ENCODE peak calls at places on chromosomes 13 and 19, in seven cellular contexts. U is thyroid gland, B is HFF-Myc, O is A549, V is AG09309, W is dorsolateral prefrontal cortex, Q is Caco-2. C is an unnamed sample.
A peak's percentile ranks its signal among the peaks of the same experiment; 100 is the strongest.

GRCh38 chr19:46015961-46016425 is 6.9 kb downstream of the PGLYRP1 start:
- DNase-seq in W (no peak), V (no peak), U (peak; percentile 13), Q (peak; percentile 41), B (no peak), O (no peak), C (no peak)

GRCh38 chr19:29947871-29948270 is 5.8 kb downstream of the URI1 start:
- DNase-seq in Q (no peak), V (no peak), U (no peak), W (no peak), B (no peak), O (no peak), C (no peak)

GRCh38 chr13:46122304-46122703 is 17.5 kb upstream of the CPB2 start:
- DNase-seq in V (no peak), W (no peak), B (no peak), U (no peak), O (no peak), Q (no peak), C (no peak)

GRCh38 chr13:79646880-79647279 is 165.9 kb downstream of the NDFIP2 start:
- DNase-seq in V (no peak), O (no peak), B (no peak), U (no peak), W (no peak), Q (no peak), C (no peak)

GRCh38 chr13:32940601-32941000 is 75.6 kb upstream of the KL start:
- DNase-seq in U (no peak), O (no peak), Q (no peak), W (no peak), B (no peak), V (no peak), C (peak; percentile 6)

GRCh38 chr19:41928754-41929535 is 696 bp upstream of the ERFL start:
- DNase-seq in O (no peak), Q (no peak), V (no peak), B (no peak), U (no peak), W (no peak), C (no peak)

GRCh38 chr13:80245162-80245733 is 95.7 kb downstream of the SPRY2 start:
- DNase-seq in U (no peak), Q (no peak), W (no peak), B (no peak), V (no peak), O (no peak), C (no peak)

GRCh38 chr19:6216996-6217751 is 62.6 kb downstream of the MLLT1 start:
- DNase-seq in W (no peak), O (no peak), Q (peak; percentile 25), V (no peak), B (no peak), U (peak; percentile 95), C (no peak)

GRCh38 chr19:30447276-30447870 is 75.2 kb downstream of the ZNF536 start:
- DNase-seq in W (no peak), O (no peak), V (no peak), U (peak; percentile 34), Q (no peak), B (no peak), C (no peak)

GRCh38 chr19:38736036-38736412 is 8.2 kb downstream of the CAPN12 start:
- DNase-seq in O (peak; percentile 80), Q (peak; percentile 71), B (no peak), W (no peak), V (no peak), U (peak; percentile 72), C (no peak)

GRCh38 chr19:13841339-13842293 is 35.3 kb upstream of the NANOS3 start:
- DNase-seq in W (no peak), U (peak; percentile 48), O (no peak), V (no peak), B (no peak), Q (no peak), C (no peak)

GRCh38 chr19:18453269-18454024 is 15.5 kb upstream of the ISYNA1 start:
- DNase-seq in O (no peak), W (no peak), Q (no peak), V (no peak), U (no peak), B (no peak), C (no peak)

GRCh38 chr13:30877335-30877734 is 28.7 kb upstream of the MEDAG start:
- DNase-seq in U (no peak), O (no peak), W (no peak), B (no peak), V (no peak), Q (no peak), C (no peak)

GRCh38 chr19:35816846-35817245 is 4.2 kb upstream of the PRODH2 start:
- DNase-seq in Q (no peak), U (no peak), B (no peak), W (no peak), O (no peak), V (no peak), C (no peak)

GRCh38 chr13:73934771-73935170 is 199.4 kb downstream of the KLF12 start:
- DNase-seq in W (no peak), B (no peak), O (no peak), Q (no peak), V (no peak), U (no peak), C (no peak)

GRCh38 chr19:55697069-55697440 is 22.0 kb downstream of the EPN1 start:
- DNase-seq in W (no peak), V (no peak), Q (no peak), B (no peak), U (no peak), O (no peak), C (no peak)

GRCh38 chr13:111204438-111205177 is 89.5 kb downstream of the ARHGEF7 start:
- DNase-seq in O (no peak), U (peak; percentile 52), B (no peak), W (no peak), V (peak; percentile 56), Q (peak; percentile 47), C (peak; percentile 55)
- H3K4me3 ChIP-seq in O (no peak overlapping the region), U (no peak overlapping the region), B (peak overlapping the region; percentile 56), W (peak overlapping the region; percentile 25), V (no peak overlapping the region), Q (no peak overlapping the region), C (peak overlapping the region; percentile 48)

DNA sequence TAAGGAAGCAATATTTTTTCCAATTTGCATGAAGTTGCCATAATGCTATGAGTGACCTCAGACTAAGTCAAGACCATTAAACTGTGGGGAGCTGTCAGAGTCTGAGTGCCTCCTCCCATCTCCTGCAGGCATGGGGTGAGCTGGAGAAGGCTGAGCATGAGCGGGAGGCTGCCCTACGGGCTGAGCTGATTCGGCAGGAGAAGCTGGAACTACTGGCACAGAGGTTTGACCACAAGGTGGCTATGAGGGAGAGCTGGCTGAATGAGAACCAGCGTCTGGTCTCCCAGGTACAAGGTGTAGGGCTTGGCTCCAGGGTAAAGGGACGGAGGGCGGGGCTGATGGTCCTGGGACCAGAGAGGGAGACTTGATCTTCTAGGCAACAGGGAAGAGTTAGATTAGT is 35.8 kb downstream of the SPTBN4 start:
- DNase-seq in V (no peak), U (peak; percentile 15), W (no peak), B (no peak), O (peak; percentile 58), Q (peak; percentile 63), C (no peak)
- TF ChIP-seq CTCF in V (peak; percentile 18), U (no peak), W (no peak), B (no peak), O (peak; percentile 31), Q (peak; percentile 46), C (no peak)

GRCh38 chr19:595326-596262 is 5.9 kb downstream of the HCN2 start:
- DNase-seq in Q (no peak), B (no peak), V (no peak), O (no peak), W (no peak), U (no peak), C (no peak)
- H3K4me3 ChIP-seq in Q (no peak overlapping the region), B (no peak overlapping the region), V (no peak overlapping the region), O (no peak overlapping the region), W (no peak overlapping the region), U (no peak overlapping the region), C (no peak overlapping the region)

DNA sequence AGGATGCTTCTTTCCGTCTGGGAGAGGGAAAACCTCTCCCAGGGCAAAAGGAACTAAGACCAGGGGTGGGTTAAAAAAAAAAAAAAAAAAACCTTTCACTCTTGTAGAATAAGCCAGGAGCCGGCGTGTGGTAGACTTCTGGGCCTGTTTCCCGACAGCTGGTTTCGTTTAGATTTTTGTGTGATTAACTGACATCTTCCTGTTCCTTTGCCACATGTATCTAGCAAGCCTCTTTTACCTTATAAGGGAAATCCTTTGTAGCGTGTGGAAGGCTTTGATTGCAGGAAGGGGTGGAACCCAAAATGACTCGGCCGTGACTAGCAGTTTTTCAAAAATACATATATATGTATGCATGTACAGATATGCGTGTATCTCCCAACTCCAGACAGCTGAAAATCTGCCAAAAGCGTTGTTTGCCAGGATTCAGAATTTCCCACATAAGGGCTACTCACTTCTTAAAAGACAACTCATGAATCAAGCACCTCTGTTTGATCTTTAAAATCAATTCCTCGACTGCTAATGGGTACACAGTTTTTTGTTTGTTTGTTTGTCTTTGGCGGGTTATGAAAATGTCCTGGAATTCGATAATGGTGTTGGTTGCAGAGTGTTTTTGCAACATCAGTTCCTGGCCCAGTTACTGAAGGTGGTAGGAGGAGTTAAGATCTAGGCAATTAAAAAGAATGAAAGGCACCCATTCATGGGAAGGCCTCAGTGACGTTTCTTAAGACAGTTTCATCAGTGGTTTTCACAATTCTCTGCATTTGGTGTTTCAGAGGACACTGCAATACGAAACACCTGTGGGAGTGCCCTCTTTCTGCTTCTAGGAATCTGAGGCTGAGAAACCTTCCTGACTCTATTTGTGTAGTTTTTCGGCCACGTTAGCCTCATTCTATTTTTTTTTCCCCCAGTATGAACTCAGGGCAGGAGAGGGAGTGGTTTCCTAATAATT is 2.7 kb downstream of the TPM4 start:
- DNase-seq in W (peak; percentile 45), V (peak; percentile 96), Q (no peak), U (peak; percentile 37), B (peak; percentile 98), O (no peak), C (peak; percentile 95)
- TF ChIP-seq CTCF in W (no peak), V (no peak), Q (no peak), U (no peak), B (no peak), O (no peak), C (no peak)

GRCh38 chr13:29698106-29698505 is 102.6 kb upstream of the SLC7A1 start:
- DNase-seq in W (no peak), V (no peak), U (no peak), Q (no peak), O (no peak), B (no peak), C (no peak)

GRCh38 chr13:29706923-29707322 is 111.4 kb upstream of the SLC7A1 start:
- DNase-seq in U (no peak), O (no peak), B (no peak), Q (no peak), V (no peak), W (no peak), C (no peak)

GRCh38 chr13:29704648-29705047 is 109.2 kb upstream of the SLC7A1 start:
- DNase-seq in O (no peak), Q (no peak), V (no peak), U (peak; percentile 64), W (no peak), B (no peak), C (no peak)

GRCh38 chr13:29703421-29703820 is 107.9 kb upstream of the SLC7A1 start:
- DNase-seq in V (no peak), Q (no peak), B (no peak), O (no peak), U (no peak), W (no peak), C (no peak)

GRCh38 chr13:29702912-29703351 is 107.4 kb upstream of the SLC7A1 start:
- DNase-seq in B (peak; percentile 80), V (peak; percentile 94), U (no peak), Q (no peak), O (no peak), W (no peak), C (peak; percentile 13)
- H3K4me3 ChIP-seq in B (peak overlapping the region; percentile 31), V (no peak overlapping the region), U (no peak overlapping the region), Q (no peak overlapping the region), O (no peak overlapping the region), W (no peak overlapping the region), C (peak overlapping the region; percentile 14)

C was measured in AG04450.